ENCODE peak calls at places on chromosomes 13 and 19, in ten cellular contexts. One of them, this sample, is unnamed.
A peak's percentile ranks its signal among the peaks of the same experiment; 100 is the strongest.

GRCh38 chr13:99154064-99154463 is 46.6 kb upstream of the UBAC2 start:
- DNase-seq in stimulated activated CD8-positive, alpha-beta memory T cell treated with anti-CD3 and anti-CD28 coated beads, Interleukin-4, amount 100 ng/mL, for 1 hour: no peak
- DNase-seq in NCI-H1105: no peak
- DNase-seq in activated CD4-positive, CD25-positive, alpha-beta regulatory T cell treated with anti-CD3 and anti-CD28 coated beads, Interleukin-2, amount 50 U/mL, for 16 hours: no peak
- DNase-seq in iPS-NIHi11: no peak
- DNase-seq in H54: no peak
- DNase-seq in NCI-H2107: no peak
- DNase-seq in non-pigmented ciliary epithelial cell: no peak
- DNase-seq in mammary epithelial cell: no peak
- DNase-seq in RPMI8226: no peak
- DNase-seq in this sample: no peak

GRCh38 chr13:107590556-107590955 is 624.8 kb downstream of the LIG4 start:
- DNase-seq in H54: no peak
- DNase-seq in non-pigmented ciliary epithelial cell: no peak
- DNase-seq in RPMI8226: no peak
- DNase-seq in stimulated activated CD8-positive, alpha-beta memory T cell treated with anti-CD3 and anti-CD28 coated beads, Interleukin-4, amount 100 ng/mL, for 1 hour: no peak
- DNase-seq in activated CD4-positive, CD25-positive, alpha-beta regulatory T cell treated with anti-CD3 and anti-CD28 coated beads, Interleukin-2, amount 50 U/mL, for 16 hours: no peak
- DNase-seq in iPS-NIHi11: no peak
- DNase-seq in NCI-H1105: no peak
- DNase-seq in mammary epithelial cell: no peak
- DNase-seq in NCI-H2107: no peak
- DNase-seq in this sample: no peak

GRCh38 chr19:13681509-13681908 is 82.8 kb upstream of the MRI1 start:
- DNase-seq in NCI-H1105: no peak
- DNase-seq in activated CD4-positive, CD25-positive, alpha-beta regulatory T cell treated with anti-CD3 and anti-CD28 coated beads, Interleukin-2, amount 50 U/mL, for 16 hours: no peak
- DNase-seq in mammary epithelial cell: no peak
- DNase-seq in NCI-H2107: no peak
- DNase-seq in iPS-NIHi11: no peak
- DNase-seq in RPMI8226: no peak
- DNase-seq in non-pigmented ciliary epithelial cell: no peak
- DNase-seq in stimulated activated CD8-positive, alpha-beta memory T cell treated with anti-CD3 and anti-CD28 coated beads, Interleukin-4, amount 100 ng/mL, for 1 hour: no peak
- DNase-seq in H54: no peak
- DNase-seq in this sample: no peak

GRCh38 chr19:796692-797527 is at the start of gene PTBP1:
- DNase-seq in mammary epithelial cell: peak; percentile 100
- DNase-seq in NCI-H1105: peak; percentile 100
- DNase-seq in non-pigmented ciliary epithelial cell: peak; percentile 100
- DNase-seq in activated CD4-positive, CD25-positive, alpha-beta regulatory T cell treated with anti-CD3 and anti-CD28 coated beads, Interleukin-2, amount 50 U/mL, for 16 hours: peak; percentile 99
- DNase-seq in H54: peak; percentile 98
- DNase-seq in iPS-NIHi11: peak; percentile 95
- DNase-seq in stimulated activated CD8-positive, alpha-beta memory T cell treated with anti-CD3 and anti-CD28 coated beads, Interleukin-4, amount 100 ng/mL, for 1 hour: peak; percentile 99
- DNase-seq in NCI-H2107: peak; percentile 98
- DNase-seq in RPMI8226: peak; percentile 100
- DNase-seq in this sample: peak; percentile 100

GRCh38 chr13:110409581-110409992 is 102.5 kb downstream of the COL4A2 start:
- DNase-seq in stimulated activated CD8-positive, alpha-beta memory T cell treated with anti-CD3 and anti-CD28 coated beads, Interleukin-4, amount 100 ng/mL, for 1 hour: no peak
- DNase-seq in activated CD4-positive, CD25-positive, alpha-beta regulatory T cell treated with anti-CD3 and anti-CD28 coated beads, Interleukin-2, amount 50 U/mL, for 16 hours: no peak
- DNase-seq in RPMI8226: no peak
- DNase-seq in mammary epithelial cell: peak; percentile 66
- DNase-seq in NCI-H1105: no peak
- DNase-seq in NCI-H2107: no peak
- DNase-seq in non-pigmented ciliary epithelial cell: no peak
- DNase-seq in iPS-NIHi11: no peak
- DNase-seq in H54: peak; percentile 91
- DNase-seq in this sample: no peak

GRCh38 chr19:42323852-42324654 is 1.4 kb upstream of the MEGF8 start:
- DNase-seq in iPS-NIHi11: peak; percentile 53
- DNase-seq in NCI-H2107: no peak
- DNase-seq in activated CD4-positive, CD25-positive, alpha-beta regulatory T cell treated with anti-CD3 and anti-CD28 coated beads, Interleukin-2, amount 50 U/mL, for 16 hours: no peak
- DNase-seq in H54: no peak
- DNase-seq in stimulated activated CD8-positive, alpha-beta memory T cell treated with anti-CD3 and anti-CD28 coated beads, Interleukin-4, amount 100 ng/mL, for 1 hour: no peak
- DNase-seq in non-pigmented ciliary epithelial cell: no peak
- DNase-seq in RPMI8226: peak; percentile 35
- DNase-seq in mammary epithelial cell: no peak
- DNase-seq in NCI-H1105: no peak
- DNase-seq in this sample: peak; percentile 73

GRCh38 chr13:23865898-23866297 is 23.3 kb downstream of the MIPEP start:
- DNase-seq in NCI-H2107: no peak
- DNase-seq in iPS-NIHi11: no peak
- DNase-seq in NCI-H1105: no peak
- DNase-seq in RPMI8226: no peak
- DNase-seq in activated CD4-positive, CD25-positive, alpha-beta regulatory T cell treated with anti-CD3 and anti-CD28 coated beads, Interleukin-2, amount 50 U/mL, for 16 hours: no peak
- DNase-seq in H54: no peak
- DNase-seq in mammary epithelial cell: no peak
- DNase-seq in stimulated activated CD8-positive, alpha-beta memory T cell treated with anti-CD3 and anti-CD28 coated beads, Interleukin-4, amount 100 ng/mL, for 1 hour: no peak
- DNase-seq in non-pigmented ciliary epithelial cell: no peak
- DNase-seq in this sample: no peak

GRCh38 chr13:70432276-70432805 is 324.1 kb upstream of the KLHL1 start:
- DNase-seq in activated CD4-positive, CD25-positive, alpha-beta regulatory T cell treated with anti-CD3 and anti-CD28 coated beads, Interleukin-2, amount 50 U/mL, for 16 hours: no peak
- DNase-seq in mammary epithelial cell: no peak
- DNase-seq in RPMI8226: no peak
- DNase-seq in stimulated activated CD8-positive, alpha-beta memory T cell treated with anti-CD3 and anti-CD28 coated beads, Interleukin-4, amount 100 ng/mL, for 1 hour: no peak
- DNase-seq in H54: no peak
- DNase-seq in non-pigmented ciliary epithelial cell: no peak
- DNase-seq in NCI-H2107: no peak
- DNase-seq in iPS-NIHi11: peak; percentile 16
- DNase-seq in NCI-H1105: no peak
- DNase-seq in this sample: no peak

GRCh38 chr13:112905086-112905485 is 63.9 kb upstream of the MCF2L start:
- DNase-seq in H54: no peak
- DNase-seq in activated CD4-positive, CD25-positive, alpha-beta regulatory T cell treated with anti-CD3 and anti-CD28 coated beads, Interleukin-2, amount 50 U/mL, for 16 hours: no peak
- DNase-seq in iPS-NIHi11: no peak
- DNase-seq in mammary epithelial cell: no peak
- DNase-seq in NCI-H2107: no peak
- DNase-seq in non-pigmented ciliary epithelial cell: no peak
- DNase-seq in NCI-H1105: no peak
- DNase-seq in RPMI8226: no peak
- DNase-seq in stimulated activated CD8-positive, alpha-beta memory T cell treated with anti-CD3 and anti-CD28 coated beads, Interleukin-4, amount 100 ng/mL, for 1 hour: no peak
- DNase-seq in this sample: no peak

GRCh38 chr19:5624154-5624663 is 1.3 kb downstream of the SAFB start:
- DNase-seq in RPMI8226: peak; percentile 57
- DNase-seq in iPS-NIHi11: peak; percentile 15
- DNase-seq in non-pigmented ciliary epithelial cell: no peak
- DNase-seq in H54: no peak
- DNase-seq in NCI-H1105: no peak
- DNase-seq in activated CD4-positive, CD25-positive, alpha-beta regulatory T cell treated with anti-CD3 and anti-CD28 coated beads, Interleukin-2, amount 50 U/mL, for 16 hours: no peak
- DNase-seq in mammary epithelial cell: no peak
- DNase-seq in NCI-H2107: no peak
- DNase-seq in stimulated activated CD8-positive, alpha-beta memory T cell treated with anti-CD3 and anti-CD28 coated beads, Interleukin-4, amount 100 ng/mL, for 1 hour: no peak
- DNase-seq in this sample: peak; percentile 72

GRCh38 chr19:49614096-49614857 is 23.3 kb downstream of the PRR12 start:
- DNase-seq in H54: peak; percentile 94
- DNase-seq in mammary epithelial cell: peak; percentile 69
- DNase-seq in iPS-NIHi11: no peak
- DNase-seq in NCI-H2107: no peak
- DNase-seq in non-pigmented ciliary epithelial cell: peak; percentile 68
- DNase-seq in activated CD4-positive, CD25-positive, alpha-beta regulatory T cell treated with anti-CD3 and anti-CD28 coated beads, Interleukin-2, amount 50 U/mL, for 16 hours: no peak
- DNase-seq in RPMI8226: no peak
- DNase-seq in stimulated activated CD8-positive, alpha-beta memory T cell treated with anti-CD3 and anti-CD28 coated beads, Interleukin-4, amount 100 ng/mL, for 1 hour: no peak
- DNase-seq in NCI-H1105: no peak
- DNase-seq in this sample: no peak

GRCh38 chr19:6271721-6272410 is 7.9 kb downstream of the MLLT1 start:
- DNase-seq in H54: no peak
- DNase-seq in RPMI8226: no peak
- DNase-seq in non-pigmented ciliary epithelial cell: no peak
- DNase-seq in activated CD4-positive, CD25-positive, alpha-beta regulatory T cell treated with anti-CD3 and anti-CD28 coated beads, Interleukin-2, amount 50 U/mL, for 16 hours: no peak
- DNase-seq in iPS-NIHi11: peak; percentile 48
- DNase-seq in NCI-H1105: peak; percentile 73
- DNase-seq in stimulated activated CD8-positive, alpha-beta memory T cell treated with anti-CD3 and anti-CD28 coated beads, Interleukin-4, amount 100 ng/mL, for 1 hour: no peak
- DNase-seq in mammary epithelial cell: no peak
- DNase-seq in NCI-H2107: no peak
- DNase-seq in this sample: peak; percentile 85

GRCh38 chr19:18194554-18195238 is 1.7 kb downstream of the MPV17L2 start:
- DNase-seq in H54: no peak
- DNase-seq in non-pigmented ciliary epithelial cell: no peak
- DNase-seq in NCI-H1105: no peak
- DNase-seq in stimulated activated CD8-positive, alpha-beta memory T cell treated with anti-CD3 and anti-CD28 coated beads, Interleukin-4, amount 100 ng/mL, for 1 hour: no peak
- DNase-seq in iPS-NIHi11: peak; percentile 84
- DNase-seq in activated CD4-positive, CD25-positive, alpha-beta regulatory T cell treated with anti-CD3 and anti-CD28 coated beads, Interleukin-2, amount 50 U/mL, for 16 hours: no peak
- DNase-seq in mammary epithelial cell: no peak
- DNase-seq in RPMI8226: no peak
- DNase-seq in NCI-H2107: no peak
- DNase-seq in this sample: peak; percentile 72

GRCh38 chr19:3055741-3056453 is 6.4 kb downstream of the TLE5 start:
- DNase-seq in iPS-NIHi11: peak; percentile 61
- DNase-seq in RPMI8226: no peak
- DNase-seq in activated CD4-positive, CD25-positive, alpha-beta regulatory T cell treated with anti-CD3 and anti-CD28 coated beads, Interleukin-2, amount 50 U/mL, for 16 hours: no peak
- DNase-seq in non-pigmented ciliary epithelial cell: no peak
- DNase-seq in NCI-H1105: peak; percentile 96
- DNase-seq in stimulated activated CD8-positive, alpha-beta memory T cell treated with anti-CD3 and anti-CD28 coated beads, Interleukin-4, amount 100 ng/mL, for 1 hour: no peak
- DNase-seq in NCI-H2107: peak; percentile 85
- DNase-seq in H54: no peak
- DNase-seq in mammary epithelial cell: peak; percentile 92
- DNase-seq in this sample: peak; percentile 82

GRCh38 chr13:33186851-33187250 is 98.7 kb downstream of the STARD13 start:
- DNase-seq in NCI-H1105: no peak
- DNase-seq in RPMI8226: no peak
- DNase-seq in non-pigmented ciliary epithelial cell: peak; percentile 73
- DNase-seq in iPS-NIHi11: no peak
- DNase-seq in stimulated activated CD8-positive, alpha-beta memory T cell treated with anti-CD3 and anti-CD28 coated beads, Interleukin-4, amount 100 ng/mL, for 1 hour: no peak
- DNase-seq in NCI-H2107: no peak
- DNase-seq in mammary epithelial cell: no peak
- DNase-seq in activated CD4-positive, CD25-positive, alpha-beta regulatory T cell treated with anti-CD3 and anti-CD28 coated beads, Interleukin-2, amount 50 U/mL, for 16 hours: no peak
- DNase-seq in H54: no peak
- DNase-seq in this sample: no peak

GRCh38 chr19:2410023-2410422 is 17.4 kb downstream of the TIMM13 start:
- DNase-seq in NCI-H1105: no peak
- DNase-seq in H54: no peak
- DNase-seq in iPS-NIHi11: no peak
- DNase-seq in mammary epithelial cell: no peak
- DNase-seq in RPMI8226: no peak
- DNase-seq in stimulated activated CD8-positive, alpha-beta memory T cell treated with anti-CD3 and anti-CD28 coated beads, Interleukin-4, amount 100 ng/mL, for 1 hour: no peak
- DNase-seq in activated CD4-positive, CD25-positive, alpha-beta regulatory T cell treated with anti-CD3 and anti-CD28 coated beads, Interleukin-2, amount 50 U/mL, for 16 hours: no peak
- DNase-seq in NCI-H2107: no peak
- DNase-seq in non-pigmented ciliary epithelial cell: no peak
- DNase-seq in this sample: no peak

GRCh38 chr13:92590503-92590908 is 636.1 kb upstream of the GPC6 start:
- DNase-seq in NCI-H2107: no peak
- DNase-seq in activated CD4-positive, CD25-positive, alpha-beta regulatory T cell treated with anti-CD3 and anti-CD28 coated beads, Interleukin-2, amount 50 U/mL, for 16 hours: no peak
- DNase-seq in RPMI8226: no peak
- DNase-seq in non-pigmented ciliary epithelial cell: peak; percentile 67
- DNase-seq in NCI-H1105: no peak
- DNase-seq in stimulated activated CD8-positive, alpha-beta memory T cell treated with anti-CD3 and anti-CD28 coated beads, Interleukin-4, amount 100 ng/mL, for 1 hour: no peak
- DNase-seq in iPS-NIHi11: no peak
- DNase-seq in mammary epithelial cell: no peak
- DNase-seq in H54: no peak
- DNase-seq in this sample: no peak

GRCh38 chr13:33208290-33208990 is 77.1 kb downstream of the STARD13 start:
- DNase-seq in H54: no peak
- DNase-seq in RPMI8226: no peak
- DNase-seq in iPS-NIHi11: no peak
- DNase-seq in NCI-H1105: no peak
- DNase-seq in stimulated activated CD8-positive, alpha-beta memory T cell treated with anti-CD3 and anti-CD28 coated beads, Interleukin-4, amount 100 ng/mL, for 1 hour: no peak
- DNase-seq in activated CD4-positive, CD25-positive, alpha-beta regulatory T cell treated with anti-CD3 and anti-CD28 coated beads, Interleukin-2, amount 50 U/mL, for 16 hours: no peak
- DNase-seq in mammary epithelial cell: peak; percentile 57
- DNase-seq in non-pigmented ciliary epithelial cell: no peak
- DNase-seq in NCI-H2107: no peak
- DNase-seq in this sample: no peak

GRCh38 chr13:75371223-75371622 is 110.7 kb downstream of the TBC1D4 start:
- DNase-seq in NCI-H1105: no peak
- DNase-seq in H54: no peak
- DNase-seq in NCI-H2107: no peak
- DNase-seq in activated CD4-positive, CD25-positive, alpha-beta regulatory T cell treated with anti-CD3 and anti-CD28 coated beads, Interleukin-2, amount 50 U/mL, for 16 hours: no peak
- DNase-seq in stimulated activated CD8-positive, alpha-beta memory T cell treated with anti-CD3 and anti-CD28 coated beads, Interleukin-4, amount 100 ng/mL, for 1 hour: no peak
- DNase-seq in mammary epithelial cell: no peak
- DNase-seq in iPS-NIHi11: no peak
- DNase-seq in non-pigmented ciliary epithelial cell: no peak
- DNase-seq in RPMI8226: no peak
- DNase-seq in this sample: no peak

GRCh38 chr19:41366089-41366488 is 2.1 kb upstream of the B9D2 start:
- DNase-seq in NCI-H2107: no peak
- DNase-seq in mammary epithelial cell: no peak
- DNase-seq in iPS-NIHi11: no peak
- DNase-seq in non-pigmented ciliary epithelial cell: no peak
- DNase-seq in NCI-H1105: no peak
- DNase-seq in activated CD4-positive, CD25-positive, alpha-beta regulatory T cell treated with anti-CD3 and anti-CD28 coated beads, Interleukin-2, amount 50 U/mL, for 16 hours: no peak
- DNase-seq in stimulated activated CD8-positive, alpha-beta memory T cell treated with anti-CD3 and anti-CD28 coated beads, Interleukin-4, amount 100 ng/mL, for 1 hour: no peak
- DNase-seq in H54: no peak
- DNase-seq in RPMI8226: no peak
- DNase-seq in this sample: no peak

GRCh38 chr13:97284558-97284957 is 62.4 kb downstream of the MBNL2 start:
- DNase-seq in mammary epithelial cell: no peak
- DNase-seq in H54: no peak
- DNase-seq in NCI-H1105: no peak
- DNase-seq in RPMI8226: no peak
- DNase-seq in non-pigmented ciliary epithelial cell: no peak
- DNase-seq in stimulated activated CD8-positive, alpha-beta memory T cell treated with anti-CD3 and anti-CD28 coated beads, Interleukin-4, amount 100 ng/mL, for 1 hour: no peak
- DNase-seq in NCI-H2107: no peak
- DNase-seq in activated CD4-positive, CD25-positive, alpha-beta regulatory T cell treated with anti-CD3 and anti-CD28 coated beads, Interleukin-2, amount 50 U/mL, for 16 hours: no peak
- DNase-seq in iPS-NIHi11: no peak
- DNase-seq in this sample: no peak

GRCh38 chr13:23268441-23268840 is 87.7 kb downstream of the SGCG start:
- DNase-seq in iPS-NIHi11: no peak
- DNase-seq in activated CD4-positive, CD25-positive, alpha-beta regulatory T cell treated with anti-CD3 and anti-CD28 coated beads, Interleukin-2, amount 50 U/mL, for 16 hours: no peak
- DNase-seq in RPMI8226: no peak
- DNase-seq in H54: no peak
- DNase-seq in stimulated activated CD8-positive, alpha-beta memory T cell treated with anti-CD3 and anti-CD28 coated beads, Interleukin-4, amount 100 ng/mL, for 1 hour: no peak
- DNase-seq in mammary epithelial cell: no peak
- DNase-seq in non-pigmented ciliary epithelial cell: no peak
- DNase-seq in NCI-H2107: no peak
- DNase-seq in NCI-H1105: no peak
- DNase-seq in this sample: no peak

GRCh38 chr19:44869728-44870470 is 21.2 kb upstream of the TOMM40 start:
- DNase-seq in NCI-H1105: no peak
- DNase-seq in iPS-NIHi11: no peak
- DNase-seq in non-pigmented ciliary epithelial cell: peak; percentile 82
- DNase-seq in mammary epithelial cell: no peak
- DNase-seq in stimulated activated CD8-positive, alpha-beta memory T cell treated with anti-CD3 and anti-CD28 coated beads, Interleukin-4, amount 100 ng/mL, for 1 hour: no peak
- DNase-seq in NCI-H2107: no peak
- DNase-seq in RPMI8226: no peak
- DNase-seq in activated CD4-positive, CD25-positive, alpha-beta regulatory T cell treated with anti-CD3 and anti-CD28 coated beads, Interleukin-2, amount 50 U/mL, for 16 hours: no peak
- DNase-seq in H54: no peak
- DNase-seq in this sample: peak; percentile 79

GRCh38 chr19:11624064-11624463 is 26.8 kb downstream of the ZNF627 start:
- DNase-seq in mammary epithelial cell: peak; percentile 28
- DNase-seq in stimulated activated CD8-positive, alpha-beta memory T cell treated with anti-CD3 and anti-CD28 coated beads, Interleukin-4, amount 100 ng/mL, for 1 hour: no peak
- DNase-seq in NCI-H2107: no peak
- DNase-seq in activated CD4-positive, CD25-positive, alpha-beta regulatory T cell treated with anti-CD3 and anti-CD28 coated beads, Interleukin-2, amount 50 U/mL, for 16 hours: no peak
- DNase-seq in iPS-NIHi11: no peak
- DNase-seq in non-pigmented ciliary epithelial cell: peak; percentile 9
- DNase-seq in RPMI8226: no peak
- DNase-seq in NCI-H1105: no peak
- DNase-seq in H54: no peak
- DNase-seq in this sample: no peak

GRCh38 chr19:56170261-56170660 is 5.5 kb upstream of the GALP start:
- DNase-seq in stimulated activated CD8-positive, alpha-beta memory T cell treated with anti-CD3 and anti-CD28 coated beads, Interleukin-4, amount 100 ng/mL, for 1 hour: no peak
- DNase-seq in mammary epithelial cell: peak; percentile 75
- DNase-seq in NCI-H2107: no peak
- DNase-seq in activated CD4-positive, CD25-positive, alpha-beta regulatory T cell treated with anti-CD3 and anti-CD28 coated beads, Interleukin-2, amount 50 U/mL, for 16 hours: no peak
- DNase-seq in non-pigmented ciliary epithelial cell: peak; percentile 8
- DNase-seq in NCI-H1105: no peak
- DNase-seq in iPS-NIHi11: no peak
- DNase-seq in RPMI8226: peak; percentile 81
- DNase-seq in H54: peak; percentile 99
- DNase-seq in this sample: peak; percentile 89

GRCh38 chr19:45215391-45216191 is 29.6 kb downstream of the EXOC3L2 start:
- DNase-seq in mammary epithelial cell: peak; percentile 36
- DNase-seq in stimulated activated CD8-positive, alpha-beta memory T cell treated with anti-CD3 and anti-CD28 coated beads, Interleukin-4, amount 100 ng/mL, for 1 hour: no peak
- DNase-seq in non-pigmented ciliary epithelial cell: no peak
- DNase-seq in H54: no peak
- DNase-seq in iPS-NIHi11: peak; percentile 70
- DNase-seq in activated CD4-positive, CD25-positive, alpha-beta regulatory T cell treated with anti-CD3 and anti-CD28 coated beads, Interleukin-2, amount 50 U/mL, for 16 hours: no peak
- DNase-seq in NCI-H2107: no peak
- DNase-seq in RPMI8226: no peak
- DNase-seq in NCI-H1105: peak; percentile 48
- DNase-seq in this sample: no peak

GRCh38 chr19:40702337-40703012 is 12.0 kb upstream of the NUMBL start:
- DNase-seq in mammary epithelial cell: no peak
- DNase-seq in RPMI8226: no peak
- DNase-seq in iPS-NIHi11: peak; percentile 71
- DNase-seq in NCI-H1105: no peak
- DNase-seq in activated CD4-positive, CD25-positive, alpha-beta regulatory T cell treated with anti-CD3 and anti-CD28 coated beads, Interleukin-2, amount 50 U/mL, for 16 hours: no peak
- DNase-seq in H54: no peak
- DNase-seq in NCI-H2107: no peak
- DNase-seq in stimulated activated CD8-positive, alpha-beta memory T cell treated with anti-CD3 and anti-CD28 coated beads, Interleukin-4, amount 100 ng/mL, for 1 hour: no peak
- DNase-seq in non-pigmented ciliary epithelial cell: no peak
- DNase-seq in this sample: no peak

GRCh38 chr19:48421548-48421947 is 24.2 kb upstream of the GRWD1 start:
- DNase-seq in iPS-NIHi11: no peak
- DNase-seq in activated CD4-positive, CD25-positive, alpha-beta regulatory T cell treated with anti-CD3 and anti-CD28 coated beads, Interleukin-2, amount 50 U/mL, for 16 hours: no peak
- DNase-seq in stimulated activated CD8-positive, alpha-beta memory T cell treated with anti-CD3 and anti-CD28 coated beads, Interleukin-4, amount 100 ng/mL, for 1 hour: no peak
- DNase-seq in H54: no peak
- DNase-seq in RPMI8226: no peak
- DNase-seq in NCI-H1105: no peak
- DNase-seq in non-pigmented ciliary epithelial cell: no peak
- DNase-seq in NCI-H2107: no peak
- DNase-seq in mammary epithelial cell: no peak
- DNase-seq in this sample: no peak